ENCODE peak calls at places on chromosomes 16 and 17, in four cellular contexts. A, W, E and H are unnamed samples.

GRCh38 chr16:17339764-17340541 is 130.8 kb downstream of the XYLT1 start:
- DNase-seq in A (no peak), W (no peak), E (no peak), H (no peak)

GRCh38 chr16:2088192-2088631 is 40.4 kb downstream of the TSC2 start:
- DNase-seq in A (no peak), W (no peak), E (no peak), H (no peak)

GRCh38 chr16:1433263-1433560 is 2.3 kb downstream of the PERCC1 start:
- DNase-seq in A (no peak), W (no peak), E (no peak), H (no peak)

GRCh38 chr16:15057755-15058417 is 2.0 kb upstream of the NTAN1 start:
- DNase-seq in A (no peak), W (no peak), E (no peak), H (no peak)

GRCh38 chr16:11681977-11682654 is 13.9 kb downstream of the SNN start:
- DNase-seq in A (no peak), W (no peak), E (peak), H (no peak)

GRCh38 chr16:528111-529011 is 849 bp downstream of the CAPN15 start:
- DNase-seq in A (peak), W (no peak), E (peak), H (no peak)

GRCh38 chr16:21264226-21265036 is 13.7 kb downstream of the CRYM start:
- DNase-seq in A (no peak), W (no peak), E (no peak), H (no peak)

GRCh38 chr16:27795992-27796614 is 246.2 kb downstream of the KATNIP start:
- DNase-seq in A (no peak), W (no peak), E (peak), H (peak)

GRCh38 chr16:9090101-9090959 is 1.1 kb upstream of the HAPSTR1 start:
- DNase-seq in A (peak), W (no peak), E (peak), H (peak)

DNA sequence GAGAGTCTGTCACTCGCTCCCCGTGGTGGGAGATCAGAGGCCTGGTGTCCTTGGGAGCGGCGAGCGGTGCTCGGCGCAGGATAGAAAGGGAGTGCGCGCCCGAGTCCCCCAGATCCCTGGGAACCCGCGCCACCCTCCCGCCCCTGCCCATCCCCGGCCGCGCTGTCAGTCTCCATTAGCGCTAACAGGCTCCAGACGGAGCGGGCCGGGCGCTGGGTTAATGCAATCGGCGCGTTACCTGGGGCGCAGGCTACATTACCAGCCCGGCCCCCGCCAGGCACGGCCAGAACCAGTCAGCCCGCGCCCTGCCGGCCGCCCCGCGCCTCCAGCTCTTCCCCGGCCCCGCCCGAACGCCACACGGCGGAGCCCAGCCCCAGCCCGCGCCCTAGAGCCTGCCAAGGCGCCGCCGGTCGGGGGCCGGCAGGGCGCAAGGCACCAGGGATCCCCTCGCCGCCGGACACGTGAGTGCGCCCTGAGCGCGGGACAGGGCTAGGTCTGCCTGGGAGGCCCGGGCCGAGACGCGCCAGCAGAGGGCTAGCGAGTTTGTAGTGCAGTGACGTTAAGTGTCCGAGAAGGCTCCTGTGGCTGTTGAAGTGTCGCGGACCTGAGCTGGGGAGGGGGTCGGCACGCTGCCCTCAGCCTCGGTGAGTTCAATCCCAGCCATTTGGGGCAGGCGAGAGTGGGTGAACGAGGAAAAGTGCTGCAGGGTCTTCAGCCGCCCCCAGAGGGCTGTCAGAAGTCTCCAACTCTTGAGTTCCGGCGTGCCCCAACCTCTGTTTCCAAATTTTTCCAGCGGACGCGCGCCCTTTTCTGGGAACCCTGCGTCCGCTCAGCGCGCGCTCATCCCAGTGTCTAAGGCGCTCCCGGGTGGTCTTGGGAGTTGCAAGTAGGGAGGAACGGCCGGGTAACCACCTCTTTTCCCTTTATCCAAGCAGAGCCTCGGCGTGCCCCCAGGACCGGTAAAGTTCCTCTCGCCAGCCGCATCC is at the start of gene SLC6A2:
- DNase-seq in A (no peak), W (no peak), E (peak), H (no peak)
- TF ChIP-seq CTCF in A (no peak), W (no peak), E (no peak), H (no peak)

DNA sequence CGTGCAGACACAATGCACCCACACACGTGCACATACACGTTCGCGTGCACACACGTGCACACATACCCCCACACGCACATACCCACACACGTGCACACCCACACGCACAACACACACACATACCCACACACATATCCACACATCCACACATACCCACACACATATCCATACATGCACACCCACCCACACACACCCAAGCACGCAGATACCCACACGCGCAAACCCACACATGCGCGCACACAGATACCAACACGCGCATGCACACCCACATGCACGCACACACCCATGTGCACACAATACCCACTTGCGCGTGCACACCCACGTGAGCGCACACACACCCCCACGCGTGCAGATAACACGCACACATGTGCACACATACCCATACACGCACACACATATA is 26.8 kb upstream of the PVALEF start:
- DNase-seq in A (no peak), W (no peak), E (no peak), H (no peak)
- TF ChIP-seq POLR2A in A (no peak), W (no peak), E (no peak), H (no peak)

DNA sequence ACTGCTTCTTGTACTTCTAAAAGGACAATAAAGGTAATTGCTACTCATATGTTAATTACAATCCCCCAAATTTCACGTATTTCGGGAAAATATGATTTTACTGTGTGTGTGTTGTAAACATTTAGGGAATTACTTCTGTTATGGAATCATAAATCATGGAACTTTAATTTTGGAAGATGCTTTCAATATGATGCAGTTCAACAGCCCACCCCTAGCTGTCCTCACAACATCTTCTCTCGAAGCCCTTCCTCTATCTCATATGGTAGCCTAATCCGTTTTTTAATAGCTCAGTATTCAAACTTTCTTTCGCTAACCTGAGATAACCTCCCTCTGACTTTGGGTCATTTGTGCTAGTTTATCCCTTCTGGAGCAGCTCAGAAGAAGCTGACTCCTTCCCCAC is 78.4 kb downstream of the ANKFN1 start:
- DNase-seq in A (no peak), W (no peak), E (no peak), H (no peak)
- TF ChIP-seq CTCF in A (no peak), W (no peak), E (no peak), H (no peak)

DNA sequence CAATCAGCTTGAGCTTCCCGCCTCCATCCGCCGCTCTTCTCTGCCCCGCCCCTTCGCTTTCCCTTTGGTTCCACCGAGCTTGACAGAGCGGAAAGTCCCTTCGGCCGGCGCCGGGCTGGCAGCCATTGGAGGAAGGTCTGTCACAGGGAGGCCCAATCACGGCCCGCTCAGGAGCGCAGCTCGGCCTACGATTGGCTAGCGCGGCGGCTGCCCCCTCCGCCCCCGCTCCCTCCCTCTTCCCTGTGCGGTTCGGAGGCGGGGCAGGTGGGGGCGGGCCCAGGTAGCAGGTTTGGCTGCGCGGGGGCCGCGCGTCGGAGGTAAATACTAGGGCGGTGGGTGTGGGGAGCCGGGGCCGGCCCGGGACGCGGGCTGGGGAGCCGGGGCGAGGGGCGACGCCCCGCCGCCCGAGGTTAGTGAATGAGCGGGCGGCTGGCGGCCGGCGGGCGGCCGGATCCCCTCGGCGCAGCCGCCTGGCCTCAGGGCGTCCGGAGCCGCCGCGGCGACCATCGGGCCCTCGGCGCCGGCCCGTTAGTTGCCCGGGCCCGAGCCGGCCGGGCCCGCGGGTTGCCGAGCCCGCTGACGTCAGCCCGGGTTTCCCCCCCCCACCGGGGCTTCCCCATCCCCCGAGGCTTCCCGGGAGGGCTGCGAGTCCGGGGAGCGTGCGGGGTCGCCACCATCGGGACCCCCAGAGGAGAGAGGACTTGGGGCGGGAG is at the start of gene CYLD:
- DNase-seq in A (peak), W (peak), E (peak), H (peak)
- TF ChIP-seq POLR2A in A (no peak), W (no peak), E (peak), H (no peak)

DNA sequence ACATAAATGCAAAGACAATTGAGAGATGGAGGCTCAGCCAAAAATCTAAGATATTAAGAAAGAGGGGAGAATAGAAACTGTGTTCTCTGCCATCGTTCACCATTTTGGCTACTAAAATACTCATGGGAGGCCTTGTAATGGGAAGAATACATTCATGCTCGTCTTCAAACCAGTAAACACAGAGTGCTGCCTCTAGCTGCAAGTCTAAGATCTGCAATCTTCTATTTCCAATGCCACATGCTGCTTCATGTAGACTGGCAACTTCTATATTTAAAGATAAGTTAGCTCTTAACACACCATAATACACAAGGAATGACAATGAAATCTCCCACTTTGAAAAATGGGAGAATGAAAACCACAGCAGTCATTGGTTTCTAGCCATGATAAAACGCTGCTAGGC is 387.3 kb downstream of the HS3ST3B1 start:
- DNase-seq in A (no peak), W (no peak), E (no peak), H (no peak)
- TF ChIP-seq CTCF in A (no peak), W (no peak), E (no peak), H (no peak)